ENCODE peak calls at places on chromosomes 13 and 19, in six cellular contexts. P is fibroblast of lung, R is esophagus squamous epithelium, U is neural progenitor cell, Z is brain microvascular endothelial cell, I is breast epithelium. G is an unnamed sample.

GRCh38 chr13:75687145-75687763 is 51.1 kb downstream of the LMO7 start:
- DNase-seq in P (peak), R (no peak), U (peak), Z (peak), I (no peak), G (no peak)

GRCh38 chr19:18733196-18733647 is 49.7 kb downstream of the CRTC1 start:
- DNase-seq in P (peak), R (no peak), U (no peak), Z (peak), I (no peak), G (no peak)

GRCh38 chr19:29098863-29099481 is 114.0 kb downstream of the UQCRFS1 start:
- DNase-seq in P (peak), R (no peak), U (no peak), Z (peak), I (no peak), G (no peak)

GRCh38 chr19:30439271-30439750 is 67.1 kb downstream of the ZNF536 start:
- DNase-seq in P (no peak), R (no peak), U (no peak), Z (no peak), I (no peak), G (no peak)

GRCh38 chr19:18867199-18867598 is 28.8 kb downstream of the CERS1 start:
- DNase-seq in P (no peak), R (no peak), U (no peak), Z (no peak), I (no peak), G (peak)

GRCh38 chr13:49821216-49821820 is 28.8 kb upstream of the KPNA3 start:
- DNase-seq in P (no peak), R (no peak), U (no peak), Z (no peak), I (no peak), G (no peak)

GRCh38 chr13:48448285-48448962 is 35.5 kb upstream of the LPAR6 start:
- DNase-seq in P (peak), R (no peak), U (no peak), Z (no peak), I (no peak), G (no peak)

GRCh38 chr13:73223372-73223781 is 164.6 kb downstream of the KLF5 start:
- DNase-seq in P (no peak), R (no peak), U (no peak), Z (no peak), I (no peak), G (no peak)

GRCh38 chr13:44044544-44045178 is 165.0 kb downstream of the LACC1 start:
- DNase-seq in P (peak), R (no peak), U (no peak), Z (peak), I (no peak), G (no peak)

GRCh38 chr19:24141612-24142011 is 54.6 kb downstream of the ZNF254 start:
- DNase-seq in P (peak), R (no peak), U (no peak), Z (no peak), I (no peak), G (no peak)

GRCh38 chr19:12664406-12665280 is 1.9 kb downstream of the MAN2B1 start:
- DNase-seq in P (no peak), R (no peak), U (peak), Z (no peak), I (no peak), G (no peak)

GRCh38 chr13:91111476-91112190 is 235.9 kb upstream of the MIR17HG start:
- DNase-seq in P (no peak), R (no peak), U (peak), Z (no peak), I (no peak), G (no peak)

GRCh38 chr19:41808663-41809566 is 12.5 kb downstream of the CEACAM3 start:
- DNase-seq in P (no peak), R (no peak), U (no peak), Z (no peak), I (no peak), G (no peak)

GRCh38 chr19:16204005-16204294 is 6.2 kb downstream of the AP1M1 start:
- DNase-seq in P (no peak), R (no peak), U (no peak), Z (no peak), I (no peak), G (peak)

GRCh38 chr13:36026556-36026955 is 104.6 kb downstream of the DCLK1 start:
- DNase-seq in P (no peak), R (no peak), U (no peak), Z (no peak), I (no peak), G (no peak)

GRCh38 chr13:101305981-101306411 is 110.3 kb downstream of the NALCN start:
- DNase-seq in P (no peak), R (no peak), U (no peak), Z (no peak), I (no peak), G (peak)

GRCh38 chr19:50646074-50646807 is 3.0 kb upstream of the C19orf81 start:
- DNase-seq in P (peak), R (no peak), U (no peak), Z (peak), I (no peak), G (no peak)

GRCh38 chr19:10517361-10517759 is at the start of gene S1PR5:
- DNase-seq in P (no peak), R (no peak), U (peak), Z (no peak), I (no peak), G (no peak)

GRCh38 chr19:7926021-7926726 is at the start of gene CTXN1:
- DNase-seq in P (peak), R (no peak), U (peak), Z (no peak), I (peak), G (no peak)

GRCh38 chr13:28659611-28659970 is 661 bp downstream of the POMP start:
- DNase-seq in P (peak), R (no peak), U (no peak), Z (peak), I (no peak), G (no peak)

GRCh38 chr19:9040131-9040530 is 29.9 kb upstream of the MUC16 start:
- DNase-seq in P (no peak), R (no peak), U (no peak), Z (no peak), I (no peak), G (no peak)

GRCh38 chr13:31327157-31327556 is 127.4 kb downstream of the B3GLCT start:
- DNase-seq in P (no peak), R (no peak), U (no peak), Z (no peak), I (no peak), G (no peak)

GRCh38 chr19:44718441-44719261 is 19.7 kb downstream of the CEACAM16 start:
- DNase-seq in P (peak), R (no peak), U (peak), Z (no peak), I (peak), G (no peak)

GRCh38 chr19:33819875-33820781 is 23.5 kb downstream of the KCTD15 start:
- DNase-seq in P (peak), R (no peak), U (peak), Z (peak), I (no peak), G (peak)

GRCh38 chr19:9909251-9909650 is 27.1 kb downstream of the OLFM2 start:
- DNase-seq in P (no peak), R (no peak), U (no peak), Z (no peak), I (no peak), G (no peak)

GRCh38 chr19:35901854-35902661 is at the start of gene HCST:
- DNase-seq in P (peak), R (no peak), U (no peak), Z (no peak), I (no peak), G (no peak)

GRCh38 chr19:19468424-19469050 is 46.8 kb downstream of the TSSK6 start:
- DNase-seq in P (no peak), R (no peak), U (no peak), Z (no peak), I (no peak), G (no peak)

GRCh38 chr13:109804654-109805053 is 18.3 kb upstream of the IRS2 start:
- DNase-seq in P (no peak), R (no peak), U (no peak), Z (no peak), I (no peak), G (no peak)

GRCh38 chr19:30673336-30673735 is 301.2 kb downstream of the ZNF536 start:
- DNase-seq in P (no peak), R (no peak), U (no peak), Z (no peak), I (no peak), G (no peak)

GRCh38 chr13:99892189-99892588 is 79.4 kb downstream of the ZIC5 start:
- DNase-seq in P (no peak), R (no peak), U (peak), Z (no peak), I (no peak), G (no peak)

GRCh38 chr19:55385749-55386514 is at the start of gene RPL28:
- DNase-seq in P (peak), R (peak), U (peak), Z (peak), I (peak), G (peak)

GRCh38 chr13:108083056-108083455 is 132.3 kb downstream of the LIG4 start:
- DNase-seq in P (peak), R (no peak), U (no peak), Z (no peak), I (no peak), G (no peak)

GRCh38 chr19:6210721-6211600 is 68.8 kb downstream of the MLLT1 start:
- DNase-seq in P (no peak), R (no peak), U (no peak), Z (no peak), I (no peak), G (peak)

GRCh38 chr19:15112385-15112784 is 5.2 kb downstream of the SYDE1 start:
- DNase-seq in P (no peak), R (no peak), U (no peak), Z (no peak), I (no peak), G (peak)
- TF ChIP-seq CTCF in P (no peak), R (no peak), U (no peak), Z (no peak), I (no peak), G (peak)

GRCh38 chr13:77698211-77699058 is 948 bp downstream of the SLAIN1 start:
- DNase-seq in P (peak), R (no peak), U (peak), Z (no peak), I (no peak), G (no peak)
- TF ChIP-seq CTCF in P (no peak), R (no peak), U (peak), Z (no peak), I (no peak), G (no peak)

GRCh38 chr19:45730389-45731288 is at the start of gene FBXO46:
- DNase-seq in P (peak), R (peak), U (peak), Z (peak), I (peak), G (peak)
- TF ChIP-seq CTCF in P (peak), R (peak), U (peak), Z (peak), I (no peak), G (peak)

DNA sequence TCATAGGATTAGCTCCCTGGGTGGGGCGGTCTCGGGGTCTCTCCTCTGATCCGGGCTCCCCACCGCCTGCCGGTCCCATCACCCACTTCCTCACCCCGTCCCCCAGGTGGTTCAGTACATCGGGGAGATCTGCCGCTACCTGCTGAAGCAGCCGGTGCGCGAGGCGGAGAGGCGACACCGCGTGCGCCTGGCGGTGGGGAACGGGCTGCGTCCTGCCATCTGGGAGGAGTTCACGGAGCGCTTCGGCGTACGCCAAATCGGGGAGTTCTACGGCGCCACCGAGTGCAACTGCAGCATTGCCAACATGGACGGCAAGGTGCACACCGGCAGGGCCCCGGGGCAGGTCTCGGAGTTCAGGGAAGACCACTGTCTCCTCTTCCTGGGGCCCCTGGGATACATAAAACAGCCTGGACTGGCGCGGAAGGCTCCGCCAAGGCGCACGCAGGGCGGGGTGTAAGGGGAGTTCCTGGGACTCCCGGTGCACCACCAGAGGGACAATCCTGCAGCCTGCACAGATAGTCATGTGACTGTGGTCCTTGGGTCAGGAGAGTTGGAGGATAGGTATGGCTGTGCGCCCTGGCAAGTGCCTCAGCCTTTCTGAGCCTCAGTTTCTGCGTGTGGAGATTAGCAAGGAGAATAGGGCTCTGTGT is 14.2 kb upstream of the PGLS start:
- DNase-seq in P (no peak), R (no peak), U (no peak), Z (no peak), I (no peak), G (no peak)
- TF ChIP-seq CTCF in P (no peak), R (no peak), U (no peak), Z (no peak), I (no peak), G (no peak)